ENCODE peak calls at places on chromosome 3, in seven cellular contexts. One of them, this sample, is unnamed.

GRCh38 chr3:194328080-194328571 is 23.0 kb downstream of the CPN2 start:
- DNase-seq in endothelial cell: no peak
- DNase-seq in activated CD4-positive, alpha-beta T cell treated with anti-CD3 and anti-CD28 coated beads, Interleukin-2, amount 50 U/mL, for 24 hours: no peak
- DNase-seq in frontal cortex: no peak
- DNase-seq in neural progenitor cell: peak; percentile 41
- DNase-seq in AG04450: no peak
- DNase-seq in omental fat pad: no peak
- DNase-seq in this sample: no peak

GRCh38 chr3:51975857-51976549 is 1.1 kb downstream of the ABHD14A start:
- DNase-seq in endothelial cell: peak; percentile 64
- DNase-seq in activated CD4-positive, alpha-beta T cell treated with anti-CD3 and anti-CD28 coated beads, Interleukin-2, amount 50 U/mL, for 24 hours: no peak
- DNase-seq in frontal cortex: peak; percentile 85
- DNase-seq in neural progenitor cell: peak; percentile 88
- DNase-seq in AG04450: no peak
- DNase-seq in omental fat pad: peak; percentile 72
- DNase-seq in this sample: no peak

GRCh38 chr3:188220988-188221818 is 67.2 kb downstream of the LPP start:
- DNase-seq in endothelial cell: no peak
- DNase-seq in activated CD4-positive, alpha-beta T cell treated with anti-CD3 and anti-CD28 coated beads, Interleukin-2, amount 50 U/mL, for 24 hours: no peak
- DNase-seq in frontal cortex: no peak
- DNase-seq in neural progenitor cell: no peak
- DNase-seq in AG04450: no peak
- DNase-seq in omental fat pad: no peak
- DNase-seq in this sample: no peak

GRCh38 chr3:58563386-58564035 is 13.7 kb downstream of the FAM107A start:
- DNase-seq in endothelial cell: no peak
- DNase-seq in activated CD4-positive, alpha-beta T cell treated with anti-CD3 and anti-CD28 coated beads, Interleukin-2, amount 50 U/mL, for 24 hours: no peak
- DNase-seq in frontal cortex: no peak
- DNase-seq in neural progenitor cell: no peak
- DNase-seq in AG04450: no peak
- DNase-seq in omental fat pad: no peak
- DNase-seq in this sample: no peak

GRCh38 chr3:74443102-74443501 is 171.4 kb downstream of the CNTN3 start:
- DNase-seq in endothelial cell: no peak
- DNase-seq in activated CD4-positive, alpha-beta T cell treated with anti-CD3 and anti-CD28 coated beads, Interleukin-2, amount 50 U/mL, for 24 hours: no peak
- DNase-seq in frontal cortex: no peak
- DNase-seq in neural progenitor cell: no peak
- DNase-seq in AG04450: no peak
- DNase-seq in omental fat pad: no peak
- DNase-seq in this sample: no peak

GRCh38 chr3:171874879-171875278 is 31.7 kb downstream of the TMEM212 start:
- DNase-seq in endothelial cell: no peak
- DNase-seq in activated CD4-positive, alpha-beta T cell treated with anti-CD3 and anti-CD28 coated beads, Interleukin-2, amount 50 U/mL, for 24 hours: no peak
- DNase-seq in frontal cortex: no peak
- DNase-seq in neural progenitor cell: no peak
- DNase-seq in AG04450: no peak
- DNase-seq in omental fat pad: no peak
- DNase-seq in this sample: no peak

GRCh38 chr3:41574900-41575299 is 375.6 kb downstream of the CTNNB1 start:
- DNase-seq in endothelial cell: no peak
- DNase-seq in activated CD4-positive, alpha-beta T cell treated with anti-CD3 and anti-CD28 coated beads, Interleukin-2, amount 50 U/mL, for 24 hours: no peak
- DNase-seq in frontal cortex: no peak
- DNase-seq in neural progenitor cell: peak; percentile 23
- DNase-seq in AG04450: no peak
- DNase-seq in omental fat pad: no peak
- DNase-seq in this sample: no peak

GRCh38 chr3:119258915-119259314 is 18.2 kb upstream of the B4GALT4 start:
- DNase-seq in endothelial cell: no peak
- DNase-seq in activated CD4-positive, alpha-beta T cell treated with anti-CD3 and anti-CD28 coated beads, Interleukin-2, amount 50 U/mL, for 24 hours: no peak
- DNase-seq in frontal cortex: no peak
- DNase-seq in neural progenitor cell: no peak
- DNase-seq in AG04450: no peak
- DNase-seq in omental fat pad: no peak
- DNase-seq in this sample: no peak

GRCh38 chr3:52028572-52028971 is 27.8 kb downstream of the DUSP7 start:
- DNase-seq in endothelial cell: no peak
- DNase-seq in activated CD4-positive, alpha-beta T cell treated with anti-CD3 and anti-CD28 coated beads, Interleukin-2, amount 50 U/mL, for 24 hours: no peak
- DNase-seq in frontal cortex: no peak
- DNase-seq in neural progenitor cell: no peak
- DNase-seq in AG04450: no peak
- DNase-seq in omental fat pad: no peak
- DNase-seq in this sample: no peak

This sample was measured in CD8-positive, alpha-beta T cell.